ENCODE peak calls at places on chromosomes 12 and 14, in four cellular contexts. One of them, this sample, is unnamed.

GRCh38 chr12:75508159-75508558 is 3.2 kb downstream of the KRR1 start:
- DNase-seq in H9: no peak
- DNase-seq in mesenchymal stem cell: no peak
- DNase-seq in trophoblast cell: no peak
- DNase-seq in this sample: no peak

GRCh38 chr14:35858521-35859209 is 32.5 kb downstream of the BRMS1L start:
- DNase-seq in H9: no peak
- DNase-seq in mesenchymal stem cell: peak; percentile 35
- DNase-seq in trophoblast cell: peak; percentile 39
- DNase-seq in this sample: no peak

GRCh38 chr14:79686196-79686595 is 525.1 kb downstream of the DIO2 start:
- DNase-seq in H9: no peak
- DNase-seq in trophoblast cell: no peak
- DNase-seq in mesenchymal stem cell: no peak
- DNase-seq in this sample: no peak

GRCh38 chr12:123062682-123063426 is 82.4 kb downstream of the ARL6IP4 start:
- DNase-seq in trophoblast cell: peak; percentile 94
- DNase-seq in mesenchymal stem cell: peak; percentile 89
- DNase-seq in H9: no peak
- DNase-seq in this sample: no peak

GRCh38 chr12:130768120-130768519 is 52.0 kb upstream of the RIMBP2 start:
- DNase-seq in mesenchymal stem cell: no peak
- DNase-seq in H9: no peak
- DNase-seq in trophoblast cell: peak; percentile 71
- DNase-seq in this sample: no peak

GRCh38 chr14:73612339-73613045 is at the start of gene ACOT6:
- DNase-seq in mesenchymal stem cell: peak; percentile 72
- DNase-seq in H9: peak; percentile 90
- DNase-seq in trophoblast cell: peak; percentile 82
- DNase-seq in this sample: peak; percentile 64

GRCh38 chr12:6606331-6607131 is 648 bp downstream of the CHD4 start:
- DNase-seq in mesenchymal stem cell: peak; percentile 62
- DNase-seq in trophoblast cell: peak; percentile 31
- DNase-seq in H9: peak; percentile 45
- DNase-seq in this sample: no peak

GRCh38 chr14:103695331-103696026 is 19.8 kb downstream of the XRCC3 start:
- DNase-seq in H9: no peak
- DNase-seq in mesenchymal stem cell: no peak
- DNase-seq in trophoblast cell: no peak
- DNase-seq in this sample: no peak

GRCh38 chr12:65121956-65122469 is 908 bp upstream of the WIF1 start:
- DNase-seq in trophoblast cell: no peak
- DNase-seq in H9: no peak
- DNase-seq in mesenchymal stem cell: no peak
- DNase-seq in this sample: no peak

GRCh38 chr14:73996731-73997107 is 22.4 kb downstream of the ENTPD5 start:
- DNase-seq in H9: no peak
- DNase-seq in mesenchymal stem cell: no peak
- DNase-seq in trophoblast cell: no peak
- DNase-seq in this sample: no peak

GRCh38 chr14:71586131-71586893 is 345.9 kb upstream of the RGS6 start:
- DNase-seq in trophoblast cell: peak; percentile 9
- DNase-seq in H9: no peak
- DNase-seq in mesenchymal stem cell: peak; percentile 40
- DNase-seq in this sample: peak; percentile 60

GRCh38 chr14:88983755-88984154 is 159.3 kb downstream of the TTC8 start:
- DNase-seq in mesenchymal stem cell: peak; percentile 65
- DNase-seq in H9: no peak
- DNase-seq in trophoblast cell: peak; percentile 76
- DNase-seq in this sample: no peak

GRCh38 chr12:6020930-6021329 is 75.9 kb upstream of the ANO2 start:
- DNase-seq in trophoblast cell: peak; percentile 50
- DNase-seq in mesenchymal stem cell: no peak
- DNase-seq in H9: no peak
- DNase-seq in this sample: no peak

GRCh38 chr14:61003571-61003970 is 22.5 kb downstream of the SLC38A6 start:
- DNase-seq in H9: no peak
- DNase-seq in trophoblast cell: peak; percentile 78
- DNase-seq in mesenchymal stem cell: no peak
- DNase-seq in this sample: no peak

GRCh38 chr12:54444202-54444601 is 25.1 kb upstream of the ITGA5 start:
- DNase-seq in H9: no peak
- DNase-seq in mesenchymal stem cell: no peak
- DNase-seq in trophoblast cell: no peak
- DNase-seq in this sample: no peak

GRCh38 chr14:60658909-60659585 is 9.8 kb upstream of the SIX1 start:
- DNase-seq in trophoblast cell: no peak
- DNase-seq in mesenchymal stem cell: no peak
- DNase-seq in H9: no peak
- DNase-seq in this sample: peak; percentile 14

GRCh38 chr12:93336344-93336743 is 41.4 kb upstream of the NUDT4 start:
- DNase-seq in H9: no peak
- DNase-seq in mesenchymal stem cell: peak; percentile 49
- DNase-seq in trophoblast cell: no peak
- DNase-seq in this sample: peak; percentile 18

GRCh38 chr14:90883782-90884181 is 67.6 kb upstream of the TTC7B start:
- DNase-seq in trophoblast cell: no peak
- DNase-seq in mesenchymal stem cell: peak; percentile 20
- DNase-seq in H9: no peak
- DNase-seq in this sample: no peak

GRCh38 chr12:102371177-102371576 is 109.2 kb downstream of the IGF1 start:
- DNase-seq in H9: no peak
- DNase-seq in mesenchymal stem cell: no peak
- DNase-seq in trophoblast cell: no peak
- DNase-seq in this sample: no peak

GRCh38 chr12:63294327-63294632 is 143.3 kb upstream of the AVPR1A start:
- DNase-seq in mesenchymal stem cell: peak; percentile 81
- DNase-seq in H9: no peak
- DNase-seq in trophoblast cell: peak; percentile 92
- DNase-seq in this sample: no peak

GRCh38 chr12:105235299-105235746 is 651 bp downstream of the APPL2 start:
- DNase-seq in H9: no peak
- DNase-seq in mesenchymal stem cell: peak; percentile 38
- DNase-seq in trophoblast cell: no peak
- DNase-seq in this sample: no peak

GRCh38 chr14:75428230-75429104 is 645 bp downstream of the JDP2 start:
- DNase-seq in trophoblast cell: peak; percentile 49
- DNase-seq in mesenchymal stem cell: peak; percentile 40
- DNase-seq in H9: no peak
- DNase-seq in this sample: no peak
- H4K91ac ChIP-seq in trophoblast cell: peak overlapping the region; percentile 86
- H4K91ac ChIP-seq in mesenchymal stem cell: no peak overlapping the region
- H4K91ac ChIP-seq in H9: no peak overlapping the region
- H4K91ac ChIP-seq in this sample: no peak overlapping the region

DNA sequence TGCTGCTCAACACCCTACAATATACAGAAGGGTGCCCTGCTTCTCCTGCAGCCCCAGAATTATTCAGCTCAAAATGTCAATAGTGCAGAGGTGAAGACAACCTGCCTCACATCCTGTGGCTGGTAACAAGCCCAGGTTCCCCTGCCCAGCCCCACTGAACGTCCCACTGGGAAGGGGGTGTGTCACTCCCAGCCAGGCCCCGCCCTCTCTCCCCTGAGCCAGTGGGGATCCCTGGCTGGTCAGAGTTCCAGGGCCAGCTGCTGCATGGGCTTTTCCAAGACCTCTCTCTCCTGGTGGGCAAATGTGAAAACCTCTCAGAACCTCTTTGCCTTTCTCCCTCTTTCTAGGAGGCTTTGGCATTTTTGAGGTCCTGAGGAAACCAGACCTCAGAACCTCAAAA is 13.7 kb upstream of the LHX5 start:
- DNase-seq in trophoblast cell: no peak
- DNase-seq in H9: peak; percentile 89
- DNase-seq in mesenchymal stem cell: no peak
- DNase-seq in this sample: no peak
- H2BK12ac ChIP-seq in trophoblast cell: no peak overlapping the region
- H2BK12ac ChIP-seq in H9: no peak overlapping the region
- H2BK12ac ChIP-seq in mesenchymal stem cell: no peak overlapping the region
- H2BK12ac ChIP-seq in this sample: no peak overlapping the region

GRCh38 chr14:53496668-53497067 is 343.5 kb upstream of the DDHD1 start:
- DNase-seq in H9: no peak
- DNase-seq in mesenchymal stem cell: no peak
- DNase-seq in trophoblast cell: no peak
- DNase-seq in this sample: no peak

GRCh38 chr14:53500191-53500590 is 347.1 kb upstream of the DDHD1 start:
- DNase-seq in trophoblast cell: no peak
- DNase-seq in H9: no peak
- DNase-seq in mesenchymal stem cell: no peak
- DNase-seq in this sample: no peak

GRCh38 chr14:53495846-53496343 is 342.8 kb upstream of the DDHD1 start:
- DNase-seq in trophoblast cell: no peak
- DNase-seq in H9: no peak
- DNase-seq in mesenchymal stem cell: no peak
- DNase-seq in this sample: no peak

GRCh38 chr14:53501361-53502320 is 348.5 kb upstream of the DDHD1 start:
- DNase-seq in trophoblast cell: peak; percentile 14
- DNase-seq in H9: no peak
- DNase-seq in mesenchymal stem cell: peak; percentile 86
- DNase-seq in this sample: no peak
- H4K91ac ChIP-seq in trophoblast cell: no peak overlapping the region
- H4K91ac ChIP-seq in H9: no peak overlapping the region
- H4K91ac ChIP-seq in mesenchymal stem cell: no peak overlapping the region
- H4K91ac ChIP-seq in this sample: no peak overlapping the region

DNA sequence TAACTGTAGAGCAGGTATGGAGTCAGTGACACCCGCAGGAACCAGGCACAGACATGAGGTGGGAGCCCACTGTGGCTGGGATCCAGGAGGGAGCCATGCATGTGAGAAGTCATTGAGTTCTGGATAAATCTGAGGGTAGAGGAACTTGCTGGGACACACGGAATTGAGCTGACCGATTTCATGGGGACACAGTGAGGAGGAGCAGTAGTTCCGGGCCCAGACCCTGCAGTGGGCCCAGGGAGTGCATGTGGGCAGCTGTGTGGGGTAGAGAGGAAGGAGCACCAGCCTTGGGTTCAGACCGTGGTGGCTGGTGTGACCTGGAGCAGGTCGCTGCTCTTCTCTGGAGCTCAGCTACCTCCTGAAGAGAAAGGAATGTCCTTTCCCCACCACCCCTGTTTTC is 8.4 kb downstream of the SERPINA3 start:
- DNase-seq in H9: no peak
- DNase-seq in trophoblast cell: no peak
- DNase-seq in mesenchymal stem cell: no peak
- DNase-seq in this sample: no peak
- H2BK12ac ChIP-seq in H9: no peak overlapping the region
- H2BK12ac ChIP-seq in trophoblast cell: no peak overlapping the region
- H2BK12ac ChIP-seq in mesenchymal stem cell: no peak overlapping the region
- H2BK12ac ChIP-seq in this sample: no peak overlapping the region

This sample was measured in neuronal stem cell.